ENCODE peak calls at places on chromosomes 3 and 15, in six cellular contexts. I, O, M, V, W and D are unnamed samples.

GRCh38 chr3:103966749-103967148 is 1400.0 kb upstream of the ALCAM start:
- DNase-seq in M (no peak), O (no peak), W (no peak), V (no peak), I (no peak), D (no peak)

GRCh38 chr15:45448516-45448915 is 70.2 kb upstream of the GATM start:
- DNase-seq in W (no peak), O (no peak), M (no peak), V (no peak), I (no peak), D (no peak)

GRCh38 chr3:120420855-120421570 is 29.8 kb downstream of the FSTL1 start:
- DNase-seq in O (peak; percentile 22), V (no peak), I (no peak), M (no peak), W (no peak), D (peak; percentile 49)

GRCh38 chr15:25568751-25569150 is 129.9 kb upstream of the UBE3A start:
- DNase-seq in W (no peak), O (no peak), V (no peak), I (no peak), M (no peak), D (peak; percentile 73)

GRCh38 chr3:171347017-171347979 is 112.9 kb downstream of the TNIK start:
- DNase-seq in I (no peak), M (no peak), V (no peak), W (no peak), O (no peak), D (no peak)

GRCh38 chr3:53842436-53843194 is 3.6 kb downstream of the CHDH start:
- DNase-seq in M (no peak), W (no peak), O (no peak), V (no peak), I (no peak), D (peak; percentile 60)

GRCh38 chr3:106428565-106428994 is 559.8 kb upstream of the CBLB start:
- DNase-seq in V (no peak), O (peak; percentile 90), W (no peak), M (no peak), I (no peak), D (peak; percentile 30)

GRCh38 chr3:17301271-17301670 is 416.5 kb downstream of the PLCL2 start:
- DNase-seq in W (no peak), V (no peak), O (no peak), I (no peak), M (no peak), D (no peak)

GRCh38 chr3:126558336-126559071 is at the start of gene C3orf22:
- DNase-seq in M (no peak), W (peak; percentile 56), I (no peak), O (no peak), V (no peak), D (no peak)

GRCh38 chr3:106309274-106309673 is 440.5 kb upstream of the CBLB start:
- DNase-seq in W (no peak), I (no peak), V (no peak), M (no peak), O (no peak), D (no peak)

GRCh38 chr3:160686955-160687535 is 10.1 kb downstream of the ARL14 start:
- DNase-seq in O (no peak), M (no peak), I (peak; percentile 21), V (no peak), W (no peak), D (no peak)

GRCh38 chr3:115804722-115805121 is 181.4 kb downstream of the GAP43 start:
- DNase-seq in I (no peak), W (no peak), V (no peak), O (peak; percentile 51), M (no peak), D (no peak)

GRCh38 chr3:181006541-181006940 is 17.0 kb upstream of the DNAJC19 start:
- DNase-seq in O (no peak), W (no peak), V (no peak), M (no peak), I (no peak), D (no peak)

GRCh38 chr3:132709761-132710160 is 12.4 kb downstream of the NPHP3 start:
- DNase-seq in I (no peak), M (no peak), W (no peak), O (no peak), V (no peak), D (no peak)